ENCODE peak calls at places on chromosomes 12 and 14, in seven cellular contexts. F is effector CD4-positive, alpha-beta T cell; X is ureter; I is activated CD4-positive, alpha-beta T cell treated with anti-CD3 and anti-CD28 coated beads, Interleukin-2, amount 10 ng/mL, durations not matched to agents 7 days and 5 days; U is activated naive CD4-positive, alpha-beta T cell treated with anti-CD3 and anti-CD28 coated beads for 36 hours; L is brain pericyte; E is EH. G is an unnamed sample.
A peak's percentile ranks its signal among the peaks of the same experiment; 100 is the strongest.

GRCh38 chr12:88855301-88855700 is 275.0 kb upstream of the KITLG start:
- DNase-seq in L (no peak), I (no peak), F (no peak), U (no peak), E (peak; percentile 27), X (no peak), G (no peak)

GRCh38 chr14:53152909-53153701 is at the start of gene DDHD1:
- DNase-seq in I (peak; percentile 79), U (peak; percentile 82), X (peak; percentile 78), F (peak; percentile 78), E (peak; percentile 78), L (no peak), G (peak; percentile 82)

GRCh38 chr12:92762773-92763172 is 60.0 kb downstream of the PLEKHG7 start:
- DNase-seq in F (no peak), I (no peak), X (no peak), L (no peak), E (no peak), U (no peak), G (no peak)

GRCh38 chr12:85782711-85783110 is 53.5 kb downstream of the RASSF9 start:
- DNase-seq in L (no peak), U (no peak), E (no peak), X (no peak), F (no peak), I (no peak), G (no peak)

GRCh38 chr12:63915105-63915830 is 70.8 kb downstream of the SRGAP1 start:
- DNase-seq in E (peak; percentile 72), U (no peak), I (no peak), F (no peak), L (no peak), X (no peak), G (no peak)

GRCh38 chr14:67674139-67674479 is 323 bp downstream of the VTI1B start:
- DNase-seq in L (no peak), I (peak; percentile 56), U (peak; percentile 61), F (peak; percentile 50), X (peak; percentile 69), E (peak; percentile 74), G (peak; percentile 49)

GRCh38 chr14:20613094-20614037 is 22.2 kb upstream of the RNASE12 start:
- DNase-seq in U (peak; percentile 92), F (peak; percentile 67), L (peak; percentile 87), E (peak; percentile 97), I (peak; percentile 82), X (peak; percentile 85), G (peak; percentile 83)

GRCh38 chr14:99129998-99130397 is 142.0 kb downstream of the BCL11B start:
- DNase-seq in U (no peak), F (no peak), L (no peak), X (peak; percentile 13), I (no peak), E (no peak), G (peak; percentile 2)

GRCh38 chr14:61408498-61408897 is 87.1 kb downstream of the PRKCH start:
- DNase-seq in I (no peak), L (no peak), X (no peak), E (no peak), U (no peak), F (no peak), G (no peak)

GRCh38 chr12:85155791-85156190 is 119.6 kb downstream of the LRRIQ1 start:
- DNase-seq in X (no peak), L (no peak), E (peak; percentile 15), F (no peak), I (no peak), U (no peak), G (no peak)

GRCh38 chr12:68038650-68039049 is 49.4 kb downstream of the IFNG-AS1 start:
- DNase-seq in L (no peak), F (no peak), E (no peak), U (no peak), I (no peak), X (no peak), G (no peak)

GRCh38 chr14:57009585-57010515 is 199.6 kb upstream of the OTX2 start:
- DNase-seq in U (no peak), F (no peak), I (no peak), L (no peak), E (no peak), X (no peak), G (no peak)

GRCh38 chr12:84856156-84856900 is 56.3 kb downstream of the SLC6A15 start:
- DNase-seq in E (no peak), L (no peak), U (no peak), F (no peak), I (no peak), X (no peak), G (no peak)

GRCh38 chr12:117166107-117166506 is 24.2 kb downstream of the FBXO21 start:
- DNase-seq in I (no peak), E (no peak), F (no peak), X (no peak), L (no peak), U (no peak), G (no peak)

GRCh38 chr14:61188196-61188595 is 92.9 kb downstream of the TMEM30B start:
- DNase-seq in F (no peak), E (no peak), L (no peak), U (peak; percentile 33), I (no peak), X (peak; percentile 59), G (no peak)

GRCh38 chr12:29255061-29255460 is 106.0 kb downstream of the FAR2 start:
- DNase-seq in E (no peak), I (no peak), L (no peak), U (no peak), F (no peak), X (no peak), G (no peak)

G was measured in activated T-helper 2 cell treated with anti-CD3 and anti-CD28 coated beads, Interferon-gamma antibody, Interleukin-2, Interleukin-4, amounts not matched to agents 10 μg/mL and 5 μg/mL and 100 μg/mL, durations not matched to agents 14 hours and 24 hours and 36 hours.